ENCODE peak calls at places on chromosomes 4 and X, in six cellular contexts. One of them, this sample, is unnamed.

GRCh38 chrX:17550011-17550410 is 175.0 kb downstream of the NHS start:
- DNase-seq in aorta: no peak
- DNase-seq in right lobe of liver: no peak
- DNase-seq in lower lobe of right lung: no peak
- DNase-seq in mammary epithelial cell: peak; percentile 52
- DNase-seq in HCT116: no peak
- DNase-seq in this sample: no peak

GRCh38 chr4:183362916-183363542 is 40.8 kb upstream of the CLDN24 start:
- DNase-seq in lower lobe of right lung: no peak
- DNase-seq in HCT116: peak; percentile 24
- DNase-seq in mammary epithelial cell: no peak
- DNase-seq in aorta: no peak
- DNase-seq in right lobe of liver: no peak
- DNase-seq in this sample: no peak

GRCh38 chr4:122854444-122854843 is 27.8 kb downstream of the FGF2 start:
- DNase-seq in HCT116: no peak
- DNase-seq in aorta: peak; percentile 51
- DNase-seq in lower lobe of right lung: no peak
- DNase-seq in right lobe of liver: no peak
- DNase-seq in mammary epithelial cell: no peak
- DNase-seq in this sample: peak; percentile 23

GRCh38 chrX:45668686-45669443 is 468.2 kb upstream of the DIPK2B start:
- DNase-seq in right lobe of liver: no peak
- DNase-seq in HCT116: peak; percentile 78
- DNase-seq in lower lobe of right lung: no peak
- DNase-seq in aorta: no peak
- DNase-seq in mammary epithelial cell: peak; percentile 94
- DNase-seq in this sample: no peak

GRCh38 chrX:21940356-21940829 is at the start of gene SMS:
- DNase-seq in aorta: peak; percentile 86
- DNase-seq in HCT116: no peak
- DNase-seq in mammary epithelial cell: peak; percentile 78
- DNase-seq in lower lobe of right lung: peak; percentile 83
- DNase-seq in right lobe of liver: peak; percentile 83
- DNase-seq in this sample: peak; percentile 76

GRCh38 chr4:170089274-170089742 is 448 bp downstream of the AADAT start:
- DNase-seq in mammary epithelial cell: peak; percentile 50
- DNase-seq in right lobe of liver: no peak
- DNase-seq in HCT116: no peak
- DNase-seq in aorta: no peak
- DNase-seq in lower lobe of right lung: peak; percentile 43
- DNase-seq in this sample: peak; percentile 10

GRCh38 chr4:9735515-9735914 is 45.9 kb upstream of the DRD5 start:
- DNase-seq in mammary epithelial cell: no peak
- DNase-seq in right lobe of liver: no peak
- DNase-seq in aorta: no peak
- DNase-seq in lower lobe of right lung: no peak
- DNase-seq in HCT116: no peak
- DNase-seq in this sample: no peak

GRCh38 chr4:76504613-76505465 is 69.8 kb downstream of the SHROOM3 start:
- DNase-seq in aorta: no peak
- DNase-seq in HCT116: peak; percentile 57
- DNase-seq in mammary epithelial cell: peak; percentile 27
- DNase-seq in lower lobe of right lung: no peak
- DNase-seq in right lobe of liver: no peak
- DNase-seq in this sample: no peak

GRCh38 chr4:23577398-23577797 is 312.4 kb downstream of the PPARGC1A start:
- DNase-seq in mammary epithelial cell: no peak
- DNase-seq in HCT116: no peak
- DNase-seq in right lobe of liver: no peak
- DNase-seq in aorta: no peak
- DNase-seq in lower lobe of right lung: no peak
- DNase-seq in this sample: no peak

GRCh38 chr4:23584024-23584423 is 305.8 kb downstream of the PPARGC1A start:
- DNase-seq in HCT116: no peak
- DNase-seq in lower lobe of right lung: no peak
- DNase-seq in mammary epithelial cell: no peak
- DNase-seq in right lobe of liver: no peak
- DNase-seq in aorta: no peak
- DNase-seq in this sample: no peak

GRCh38 chr4:23582671-23583070 is 307.2 kb downstream of the PPARGC1A start:
- DNase-seq in lower lobe of right lung: no peak
- DNase-seq in aorta: no peak
- DNase-seq in HCT116: no peak
- DNase-seq in right lobe of liver: no peak
- DNase-seq in mammary epithelial cell: no peak
- DNase-seq in this sample: no peak

GRCh38 chr4:23579166-23579565 is 310.7 kb downstream of the PPARGC1A start:
- DNase-seq in mammary epithelial cell: no peak
- DNase-seq in right lobe of liver: no peak
- DNase-seq in HCT116: no peak
- DNase-seq in aorta: no peak
- DNase-seq in lower lobe of right lung: no peak
- DNase-seq in this sample: no peak
- H3K27ac ChIP-seq in mammary epithelial cell: no peak overlapping the region
- H3K27ac ChIP-seq in right lobe of liver: no peak overlapping the region
- H3K27ac ChIP-seq in HCT116: no peak overlapping the region
- H3K27ac ChIP-seq in aorta: no peak overlapping the region
- H3K27ac ChIP-seq in lower lobe of right lung: no peak overlapping the region
- H3K27ac ChIP-seq in this sample: no peak overlapping the region

DNA sequence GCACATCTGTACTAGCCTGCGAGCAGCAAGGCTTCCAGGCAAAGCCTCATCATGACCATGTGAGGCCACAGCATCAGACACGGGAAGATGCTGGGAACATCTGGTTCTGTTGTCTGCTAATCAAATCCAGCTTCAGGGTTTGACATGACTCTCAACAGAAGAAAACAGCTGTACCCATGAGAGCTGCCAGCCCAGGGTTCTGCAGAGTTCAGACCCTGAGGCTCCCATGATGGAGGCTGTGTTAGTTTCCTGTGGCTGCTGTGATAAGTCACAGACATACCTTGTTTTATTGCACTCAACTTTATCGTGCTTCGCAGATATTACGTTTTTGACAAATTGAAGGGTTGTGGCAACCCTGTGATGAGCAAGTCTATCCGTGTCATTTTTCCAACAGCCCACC is 37.5 kb downstream of the JAKMIP1 start:
- DNase-seq in right lobe of liver: no peak
- DNase-seq in lower lobe of right lung: no peak
- DNase-seq in HCT116: no peak
- DNase-seq in aorta: no peak
- DNase-seq in mammary epithelial cell: no peak
- DNase-seq in this sample: no peak
- H3K27ac ChIP-seq in right lobe of liver: no peak overlapping the region
- H3K27ac ChIP-seq in lower lobe of right lung: no peak overlapping the region
- H3K27ac ChIP-seq in HCT116: no peak overlapping the region
- H3K27ac ChIP-seq in aorta: no peak overlapping the region
- H3K27ac ChIP-seq in mammary epithelial cell: no peak overlapping the region
- H3K27ac ChIP-seq in this sample: no peak overlapping the region

GRCh38 chr4:17494258-17494657 is 17.6 kb downstream of the QDPR start:
- DNase-seq in aorta: no peak
- DNase-seq in right lobe of liver: no peak
- DNase-seq in HCT116: no peak
- DNase-seq in lower lobe of right lung: no peak
- DNase-seq in mammary epithelial cell: peak; percentile 77
- DNase-seq in this sample: no peak
- H3K27ac ChIP-seq in aorta: no peak overlapping the region
- H3K27ac ChIP-seq in right lobe of liver: peak overlapping the region; percentile 93
- H3K27ac ChIP-seq in HCT116: no peak overlapping the region
- H3K27ac ChIP-seq in lower lobe of right lung: no peak overlapping the region
- H3K27ac ChIP-seq in mammary epithelial cell: no peak overlapping the region
- H3K27ac ChIP-seq in this sample: no peak overlapping the region

DNA sequence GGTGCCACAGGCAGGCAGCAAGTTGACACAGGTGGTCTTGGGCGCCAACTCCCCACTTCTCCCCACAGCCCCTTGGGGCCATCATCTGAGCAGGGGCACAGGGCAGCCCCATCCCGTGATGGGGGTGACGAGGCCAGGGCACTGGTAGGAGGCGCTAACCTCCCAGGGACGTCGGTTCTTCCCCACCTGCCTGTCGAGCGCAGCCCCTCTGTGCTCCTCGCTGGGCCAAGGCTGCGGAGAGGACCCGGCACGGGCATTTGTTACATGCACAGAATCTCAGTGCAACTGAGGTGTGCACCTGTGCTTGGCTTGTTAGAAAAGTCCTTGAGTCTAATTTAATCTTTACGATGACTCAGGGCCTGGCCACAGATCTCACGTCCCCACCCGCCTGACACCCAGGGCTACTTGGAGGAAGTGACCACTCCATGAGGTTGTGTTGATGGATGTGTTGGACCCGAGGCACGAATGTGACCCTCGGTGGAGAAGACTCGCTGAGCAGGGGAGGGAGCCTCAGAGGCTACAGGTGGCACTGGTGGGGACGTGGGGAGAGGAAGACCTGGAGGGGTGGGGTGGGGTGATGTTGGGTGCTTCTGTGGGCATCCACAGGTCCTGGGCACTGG is 3.1 kb upstream of the SH3TC1 start:
- DNase-seq in aorta: no peak
- DNase-seq in right lobe of liver: no peak
- DNase-seq in lower lobe of right lung: no peak
- DNase-seq in mammary epithelial cell: no peak
- DNase-seq in HCT116: no peak
- DNase-seq in this sample: no peak
- H3K27ac ChIP-seq in aorta: no peak overlapping the region
- H3K27ac ChIP-seq in right lobe of liver: no peak overlapping the region
- H3K27ac ChIP-seq in lower lobe of right lung: no peak overlapping the region
- H3K27ac ChIP-seq in mammary epithelial cell: no peak overlapping the region
- H3K27ac ChIP-seq in HCT116: no peak overlapping the region
- H3K27ac ChIP-seq in this sample: no peak overlapping the region

GRCh38 chrX:56564921-56565861 is 1.8 kb downstream of the UBQLN2 start:
- DNase-seq in right lobe of liver: no peak
- DNase-seq in aorta: no peak
- DNase-seq in lower lobe of right lung: no peak
- DNase-seq in mammary epithelial cell: peak; percentile 6
- DNase-seq in HCT116: no peak
- DNase-seq in this sample: no peak

GRCh38 chrX:56572975-56573374 is 9.5 kb downstream of the UBQLN2 start:
- DNase-seq in aorta: no peak
- DNase-seq in HCT116: no peak
- DNase-seq in mammary epithelial cell: peak; percentile 71
- DNase-seq in right lobe of liver: no peak
- DNase-seq in lower lobe of right lung: no peak
- DNase-seq in this sample: no peak

GRCh38 chrX:56574861-56575260 is 11.4 kb downstream of the UBQLN2 start:
- DNase-seq in mammary epithelial cell: no peak
- DNase-seq in right lobe of liver: no peak
- DNase-seq in aorta: no peak
- DNase-seq in lower lobe of right lung: no peak
- DNase-seq in HCT116: no peak
- DNase-seq in this sample: no peak

GRCh38 chrX:56564182-56564885 is 907 bp downstream of the UBQLN2 start:
- DNase-seq in HCT116: no peak
- DNase-seq in mammary epithelial cell: peak; percentile 73
- DNase-seq in aorta: no peak
- DNase-seq in right lobe of liver: no peak
- DNase-seq in lower lobe of right lung: no peak
- DNase-seq in this sample: peak; percentile 10

DNA sequence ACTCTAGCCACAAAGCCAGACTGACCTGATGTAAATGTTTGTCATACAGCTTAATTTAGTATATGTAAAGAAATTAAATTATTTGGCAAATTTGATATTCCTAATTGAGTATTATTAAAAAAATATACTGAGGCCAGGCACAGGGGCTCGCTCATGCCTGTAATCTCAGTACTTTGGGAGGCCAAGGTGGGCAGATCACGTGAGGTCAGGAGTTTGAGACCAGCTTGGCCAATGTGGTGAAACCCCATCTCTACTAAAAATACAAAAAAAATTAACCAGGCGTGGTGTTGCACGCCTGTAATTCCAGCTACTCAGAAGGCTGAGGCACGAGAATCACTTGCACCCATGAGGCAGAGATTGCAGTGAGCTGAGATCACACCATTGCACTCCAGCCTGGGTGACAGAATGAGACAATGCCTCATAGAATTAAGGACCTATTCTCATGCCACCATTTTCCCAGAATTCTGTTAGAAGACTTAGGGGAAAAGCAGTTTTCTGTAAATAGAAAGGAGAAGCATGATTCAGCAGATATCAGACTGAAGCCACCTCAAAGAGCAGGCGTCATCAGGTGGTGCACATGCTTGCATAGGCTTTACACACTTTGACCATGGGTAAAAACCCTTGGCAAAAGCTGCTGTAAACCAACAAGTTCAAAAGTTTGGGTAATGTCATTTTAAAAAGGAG is 6.1 kb downstream of the UBQLN2 start:
- DNase-seq in HCT116: no peak
- DNase-seq in lower lobe of right lung: no peak
- DNase-seq in right lobe of liver: no peak
- DNase-seq in aorta: no peak
- DNase-seq in mammary epithelial cell: no peak
- DNase-seq in this sample: no peak
- H3K27ac ChIP-seq in HCT116: no peak overlapping the region
- H3K27ac ChIP-seq in lower lobe of right lung: no peak overlapping the region
- H3K27ac ChIP-seq in right lobe of liver: no peak overlapping the region
- H3K27ac ChIP-seq in aorta: no peak overlapping the region
- H3K27ac ChIP-seq in mammary epithelial cell: no peak overlapping the region
- H3K27ac ChIP-seq in this sample: no peak overlapping the region

DNA sequence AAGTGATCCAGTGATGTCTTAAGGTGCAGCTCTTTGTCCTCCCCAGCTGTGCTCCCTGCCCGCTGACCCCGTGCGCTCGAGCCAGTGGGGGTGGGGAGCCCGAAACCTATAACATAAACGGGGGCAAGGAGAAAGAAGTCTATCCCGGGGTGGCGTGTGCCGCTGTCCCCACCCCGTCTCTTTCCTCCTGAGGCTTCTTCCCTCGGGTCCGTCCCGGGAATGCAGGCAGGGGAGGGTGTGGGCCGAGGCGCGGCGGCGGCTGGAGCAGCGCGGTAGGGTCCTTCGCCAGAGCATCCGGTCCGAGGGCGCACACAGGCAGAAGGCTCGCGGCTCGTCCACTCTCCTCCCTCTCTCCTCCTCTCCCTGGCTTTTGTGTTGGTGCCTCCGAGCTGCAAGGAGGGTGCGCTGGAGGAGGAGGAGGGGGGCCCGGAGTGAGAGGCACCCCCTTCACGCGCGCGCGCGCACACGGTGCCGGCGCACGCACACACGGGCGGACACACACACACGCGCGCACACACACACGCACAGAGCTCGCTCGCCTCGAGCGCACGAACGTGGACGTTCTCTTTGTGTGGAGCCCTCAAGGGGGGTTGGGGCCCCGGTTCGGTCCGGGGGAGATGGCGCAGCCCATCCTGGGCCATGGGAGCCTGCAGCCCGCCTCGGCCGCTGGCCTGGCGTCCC is at the start of gene RAB33A:
- DNase-seq in mammary epithelial cell: no peak
- DNase-seq in HCT116: no peak
- DNase-seq in lower lobe of right lung: peak; percentile 44
- DNase-seq in aorta: peak; percentile 53
- DNase-seq in right lobe of liver: no peak
- DNase-seq in this sample: peak; percentile 17
- H3K27ac ChIP-seq in mammary epithelial cell: no peak within 1 kb of the TSS
- H3K27ac ChIP-seq in HCT116: no peak within 1 kb of the TSS
- H3K27ac ChIP-seq in lower lobe of right lung: peak within 1 kb of the TSS; percentile 56
- H3K27ac ChIP-seq in aorta: no peak within 1 kb of the TSS
- H3K27ac ChIP-seq in right lobe of liver: peak within 1 kb of the TSS; percentile 40
- H3K27ac ChIP-seq in this sample: peak within 1 kb of the TSS; percentile 80

GRCh38 chrX:8868070-8868795 is 67.0 kb upstream of the FAM9A start:
- DNase-seq in mammary epithelial cell: peak; percentile 63
- DNase-seq in right lobe of liver: peak; percentile 77
- DNase-seq in HCT116: no peak
- DNase-seq in lower lobe of right lung: no peak
- DNase-seq in aorta: no peak
- DNase-seq in this sample: no peak
- H3K27ac ChIP-seq in mammary epithelial cell: peak overlapping the region; percentile 36
- H3K27ac ChIP-seq in right lobe of liver: peak overlapping the region; percentile 49
- H3K27ac ChIP-seq in HCT116: no peak overlapping the region
- H3K27ac ChIP-seq in lower lobe of right lung: no peak overlapping the region
- H3K27ac ChIP-seq in aorta: no peak overlapping the region
- H3K27ac ChIP-seq in this sample: no peak overlapping the region

This sample was measured in heart right ventricle.